ENCODE peak calls at places on chromosome 21, in four cellular contexts. U is mesenteric fat pad, T is fibroblast of lung, M is IMR-90. F is an unnamed sample.

GRCh38 chr21:16891821-16892220 is 621.0 kb upstream of the CXADR start:
- DNase-seq in U (no peak), T (peak), M (peak), F (no peak)

GRCh38 chr21:38455403-38455802 is 42.9 kb downstream of the ERG start:
- DNase-seq in U (no peak), T (peak), M (no peak), F (no peak)

GRCh38 chr21:41993744-41994143 is 16.4 kb downstream of the ZBTB21 start:
- DNase-seq in U (no peak), T (peak), M (peak), F (no peak)

GRCh38 chr21:26127073-26127814 is 43.3 kb downstream of the APP start:
- DNase-seq in U (no peak), T (no peak), M (no peak), F (no peak)

GRCh38 chr21:29406385-29406784 is 107.7 kb downstream of the BACH1 start:
- DNase-seq in U (no peak), T (peak), M (no peak), F (no peak)

GRCh38 chr21:29649370-29649963 is 290.3 kb downstream of the GRIK1 start:
- DNase-seq in U (no peak), T (no peak), M (no peak), F (no peak)

GRCh38 chr21:28308516-28308915 is 684.2 kb downstream of the LTN1 start:
- DNase-seq in U (no peak), T (peak), M (peak), F (no peak)

GRCh38 chr21:42443181-42443785 is 39.6 kb downstream of the UBASH3A start:
- DNase-seq in U (peak), T (no peak), M (no peak), F (no peak)

GRCh38 chr21:42724226-42724920 is 71.0 kb downstream of the PDE9A start:
- DNase-seq in U (no peak), T (peak), M (peak), F (no peak)

GRCh38 chr21:18164933-18165332 is 79.7 kb upstream of the CHODL start:
- DNase-seq in U (no peak), T (no peak), M (no peak), F (no peak)

GRCh38 chr21:29586696-29587095 is 288.0 kb downstream of the BACH1 start:
- DNase-seq in U (no peak), T (no peak), M (peak), F (no peak)

GRCh38 chr21:42381347-42381984 is 14.4 kb downstream of the TMPRSS3 start:
- DNase-seq in U (no peak), T (peak), M (peak), F (no peak)

GRCh38 chr21:46083271-46084040 is 14.5 kb upstream of the COL6A2 start:
- DNase-seq in U (peak), T (no peak), M (no peak), F (no peak)

GRCh38 chr21:26776320-26777021 is 68.7 kb downstream of the ADAMTS1 start:
- DNase-seq in U (no peak), T (peak), M (peak), F (no peak)